ENCODE peak calls at places on chromosomes 13 and 19, in seven cellular contexts. E is effector memory CD4-positive, alpha-beta T cell; T is brain microvascular endothelial cell; L is CD8-positive, alpha-beta memory T cell; K is OCI-LY7; F is heart right ventricle; A is uterus. B is an unnamed sample. For H3K36me3, the result is how much of the 10 kb centered on the place peaks cover.

GRCh38 chr13:74128171-74128767 is 5.9 kb downstream of the KLF12 start:
- DNase-seq in E (no peak), T (peak), L (no peak), K (no peak), F (no peak), A (no peak), B (peak)

GRCh38 chr19:48965806-48966540 is 864 bp downstream of the FTL start:
- DNase-seq in E (peak), T (peak), L (peak), K (peak), F (peak), A (peak), B (peak)

GRCh38 chr19:33429891-33430673 is 56.6 kb downstream of the CEBPG start:
- DNase-seq in E (peak), T (no peak), L (peak), K (no peak), F (no peak), A (no peak), B (no peak)

GRCh38 chr19:2259331-2259730 is 3.1 kb upstream of the JSRP1 start:
- DNase-seq in E (no peak), T (no peak), L (no peak), K (no peak), F (no peak), A (no peak), B (no peak)

GRCh38 chr13:48621056-48621455 is 32.7 kb upstream of the CYSLTR2 start:
- DNase-seq in E (no peak), T (no peak), L (no peak), K (no peak), F (no peak), A (no peak), B (no peak)

GRCh38 chr19:18428173-18428836 is 9.1 kb downstream of the SSBP4 start:
- DNase-seq in E (no peak), T (no peak), L (no peak), K (no peak), F (no peak), A (no peak), B (no peak)

GRCh38 chr19:5090780-5091575 is 122.1 kb downstream of the KDM4B start:
- DNase-seq in E (no peak), T (peak), L (no peak), K (no peak), F (peak), A (peak), B (no peak)

GRCh38 chr19:14073232-14073924 is 792 bp downstream of the MISP3 start:
- DNase-seq in E (peak), T (peak), L (peak), K (peak), F (peak), A (peak), B (peak)

GRCh38 chr13:37107868-37108267 is 2.4 kb upstream of the CSNK1A1L start:
- DNase-seq in E (no peak), T (no peak), L (no peak), K (no peak), F (no peak), A (no peak), B (no peak)

GRCh38 chr19:55579766-55580621 is 654 bp downstream of the ZNF579 start:
- DNase-seq in E (no peak), T (no peak), L (no peak), K (peak), F (peak), A (no peak), B (peak)

GRCh38 chr19:43594710-43595604 is 977 bp downstream of the IRGQ start:
- DNase-seq in E (peak), T (peak), L (peak), K (peak), F (no peak), A (no peak), B (peak)

GRCh38 chr19:28553005-28553404 is 659.9 kb downstream of the UQCRFS1 start:
- DNase-seq in E (no peak), T (no peak), L (no peak), K (no peak), F (no peak), A (no peak), B (no peak)

GRCh38 chr19:48933382-48933932 is at the start of gene DHDH:
- DNase-seq in E (peak), T (peak), L (peak), K (peak), F (peak), A (peak), B (peak)

GRCh38 chr19:31139871-31140505 is 209.2 kb downstream of the TSHZ3 start:
- DNase-seq in E (no peak), T (peak), L (no peak), K (no peak), F (no peak), A (no peak), B (peak)

GRCh38 chr19:2982983-2983350 is 5.6 kb downstream of the TLE6 start:
- DNase-seq in E (no peak), T (no peak), L (no peak), K (no peak), F (peak), A (peak), B (peak)

GRCh38 chr13:104847863-104848262 is 1687.6 kb downstream of the EFNB2 start:
- DNase-seq in E (no peak), T (no peak), L (no peak), K (no peak), F (no peak), A (no peak), B (no peak)

GRCh38 chr19:29843180-29844051 is 31.6 kb downstream of the CCNE1 start:
- DNase-seq in E (peak), T (peak), L (no peak), K (no peak), F (peak), A (no peak), B (no peak)

GRCh38 chr13:68708336-68708908 is 1399.2 kb upstream of the ATXN8OS start:
- DNase-seq in E (no peak), T (no peak), L (no peak), K (no peak), F (no peak), A (no peak), B (no peak)

GRCh38 chr13:49134305-49134704 is 85.8 kb upstream of the MLNR start:
- DNase-seq in E (no peak), T (no peak), L (no peak), K (no peak), F (no peak), A (no peak), B (no peak)

GRCh38 chr19:55069137-55069858 is 6.3 kb upstream of the RDH13 start:
- DNase-seq in E (no peak), T (no peak), L (no peak), K (no peak), F (peak), A (no peak), B (no peak)

GRCh38 chr13:50838031-50838430 is 5.5 kb downstream of the DLEU7 start:
- DNase-seq in E (no peak), T (no peak), L (no peak), K (no peak), F (no peak), A (no peak), B (no peak)

GRCh38 chr19:23957660-23958281 is 43.1 kb downstream of the ZNF726 start:
- DNase-seq in E (no peak), T (peak), L (no peak), K (no peak), F (no peak), A (no peak), B (peak)

GRCh38 chr13:86282450-86282849 is 483.2 kb upstream of the SLITRK6 start:
- DNase-seq in E (no peak), T (no peak), L (no peak), K (no peak), F (no peak), A (no peak), B (no peak)

GRCh38 chr19:1177322-1178114 is 3.5 kb upstream of the SBNO2 start:
- DNase-seq in E (no peak), T (peak), L (no peak), K (no peak), F (no peak), A (no peak), B (peak)

GRCh38 chr13:80036845-80037504 is 304.0 kb downstream of the SPRY2 start:
- DNase-seq in E (no peak), T (no peak), L (no peak), K (no peak), F (no peak), A (no peak), B (no peak)

GRCh38 chr19:58519087-58519354 is 589 bp downstream of the ZBTB45 start:
- DNase-seq in E (peak), T (peak), L (peak), K (peak), F (peak), A (peak), B (peak)

GRCh38 chr13:51626749-51627148 is 42.5 kb downstream of the WDFY2 start:
- DNase-seq in E (no peak), T (no peak), L (no peak), K (no peak), F (no peak), A (no peak), B (peak)

GRCh38 chr19:42433503-42434260 is 6.5 kb upstream of the LIPE start:
- DNase-seq in E (peak), T (peak), L (peak), K (peak), F (peak), A (peak), B (peak)

GRCh38 chr13:102191951-102192461 is 209.8 kb downstream of the FGF14 start:
- DNase-seq in E (no peak), T (peak), L (no peak), K (no peak), F (no peak), A (no peak), B (peak)

GRCh38 chr13:43154839-43155238 is 131.5 kb downstream of the DNAJC15 start:
- DNase-seq in E (no peak), T (no peak), L (no peak), K (no peak), F (no peak), A (no peak), B (no peak)

GRCh38 chr19:35790981-35791813 is 15.8 kb downstream of the ARHGAP33 start:
- DNase-seq in E (no peak), T (no peak), L (no peak), K (peak), F (no peak), A (no peak), B (no peak)

GRCh38 chr19:35767288-35768081 is 7.9 kb upstream of the ARHGAP33 start:
- DNase-seq in E (no peak), T (no peak), L (no peak), K (no peak), F (no peak), A (no peak), B (no peak)

GRCh38 chr13:71290963-71291937 is 575.8 kb downstream of the DACH1 start:
- DNase-seq in E (peak), T (peak), L (peak), K (peak), F (peak), A (peak), B (peak)

DNA sequence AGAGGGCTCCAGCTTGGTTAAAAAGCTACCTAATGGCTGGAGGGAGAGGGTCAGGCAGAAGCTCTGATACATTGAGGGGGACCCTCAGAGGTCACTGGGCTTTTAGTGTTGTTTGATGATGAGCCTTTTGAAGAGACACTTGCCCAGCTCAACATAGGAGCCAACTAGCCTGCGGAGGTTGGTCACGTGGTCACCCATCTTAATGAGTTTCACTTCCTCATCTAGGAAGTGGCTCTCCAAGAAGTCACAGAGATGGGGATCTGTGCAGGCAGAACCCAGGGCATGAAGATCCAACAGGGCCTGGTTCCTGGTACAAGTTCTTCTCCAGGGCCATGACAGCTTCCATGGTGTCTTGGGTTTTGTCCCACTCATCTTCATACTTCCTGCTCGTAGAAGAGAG is 33.4 kb downstream of the IPO5 start:
- DNase-seq in E (no peak), T (no peak), L (no peak), K (peak), F (no peak), A (no peak), B (no peak)
- H3K36me3 ChIP-seq in E (half or more), T (half or more), L (under half), K (half or more), F (half or more), A (under half), B (half or more)

GRCh38 chr19:45784096-45784495 is 1.8 kb upstream of the DMPK start:
- DNase-seq in E (no peak), T (no peak), L (no peak), K (no peak), F (no peak), A (no peak), B (no peak)

GRCh38 chr19:45786533-45786894 is 4.2 kb upstream of the DMPK start:
- DNase-seq in E (no peak), T (no peak), L (no peak), K (no peak), F (no peak), A (no peak), B (no peak)

GRCh38 chr19:45785781-45786532 is 3.7 kb upstream of the DMPK start:
- DNase-seq in E (no peak), T (no peak), L (no peak), K (no peak), F (no peak), A (no peak), B (no peak)

GRCh38 chr19:45782820-45783785 is 813 bp upstream of the DMPK start:
- DNase-seq in E (no peak), T (peak), L (no peak), K (no peak), F (peak), A (peak), B (peak)

GRCh38 chr19:45785097-45785496 is 2.8 kb upstream of the DMPK start:
- DNase-seq in E (no peak), T (no peak), L (no peak), K (no peak), F (no peak), A (no peak), B (no peak)
- H3K36me3 ChIP-seq in E (under half), T (half or more), L (under half), K (under half), F (half or more), A (under half), B (half or more)

GRCh38 chr19:47183579-47183978 is 47.4 kb downstream of the BBC3 start:
- DNase-seq in E (no peak), T (no peak), L (no peak), K (no peak), F (no peak), A (no peak), B (no peak)

GRCh38 chr19:47176071-47176626 is 45.5 kb downstream of the SAE1 start:
- DNase-seq in E (no peak), T (peak), L (no peak), K (no peak), F (no peak), A (no peak), B (no peak)

GRCh38 chr19:47176627-47177090 is 46.0 kb downstream of the SAE1 start:
- DNase-seq in E (no peak), T (peak), L (no peak), K (no peak), F (peak), A (peak), B (no peak)

DNA sequence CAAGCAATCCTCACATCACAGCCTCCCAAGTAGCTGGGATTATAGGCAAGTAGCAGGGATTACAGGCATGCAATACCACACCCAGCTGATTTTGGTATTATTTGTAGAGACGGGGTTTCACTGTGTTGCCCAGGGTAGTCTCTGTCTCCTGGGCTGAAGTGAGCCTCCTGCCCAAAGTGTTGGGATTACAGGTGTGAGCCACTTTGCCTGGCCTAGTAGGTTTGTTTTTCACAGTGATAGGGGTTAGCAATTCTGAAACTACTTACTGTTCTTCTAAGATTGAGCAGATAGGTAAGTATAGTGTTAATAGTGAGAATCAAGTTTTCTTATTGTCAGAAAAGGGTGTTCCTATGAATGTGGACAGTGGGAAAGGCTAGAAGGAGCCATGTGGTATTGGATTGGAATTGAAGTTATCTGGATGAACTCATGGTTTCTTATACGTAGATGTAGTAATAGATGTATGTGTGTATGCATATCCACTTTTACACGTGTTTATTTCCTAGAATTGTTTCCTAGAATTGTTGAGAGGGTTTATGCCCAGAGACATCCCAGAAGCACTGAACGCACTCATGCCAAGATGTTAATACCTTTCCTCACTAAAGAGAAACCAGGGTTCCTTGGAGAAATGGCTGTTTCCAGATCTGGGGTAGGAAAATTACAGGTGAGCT is 49.1 kb downstream of the SAE1 start:
- DNase-seq in E (no peak), T (no peak), L (no peak), K (no peak), F (no peak), A (no peak), B (no peak)
- H3K36me3 ChIP-seq in E (under half), T (under half), L (under half), K (half or more), F (under half), A (under half), B (half or more)

DNA sequence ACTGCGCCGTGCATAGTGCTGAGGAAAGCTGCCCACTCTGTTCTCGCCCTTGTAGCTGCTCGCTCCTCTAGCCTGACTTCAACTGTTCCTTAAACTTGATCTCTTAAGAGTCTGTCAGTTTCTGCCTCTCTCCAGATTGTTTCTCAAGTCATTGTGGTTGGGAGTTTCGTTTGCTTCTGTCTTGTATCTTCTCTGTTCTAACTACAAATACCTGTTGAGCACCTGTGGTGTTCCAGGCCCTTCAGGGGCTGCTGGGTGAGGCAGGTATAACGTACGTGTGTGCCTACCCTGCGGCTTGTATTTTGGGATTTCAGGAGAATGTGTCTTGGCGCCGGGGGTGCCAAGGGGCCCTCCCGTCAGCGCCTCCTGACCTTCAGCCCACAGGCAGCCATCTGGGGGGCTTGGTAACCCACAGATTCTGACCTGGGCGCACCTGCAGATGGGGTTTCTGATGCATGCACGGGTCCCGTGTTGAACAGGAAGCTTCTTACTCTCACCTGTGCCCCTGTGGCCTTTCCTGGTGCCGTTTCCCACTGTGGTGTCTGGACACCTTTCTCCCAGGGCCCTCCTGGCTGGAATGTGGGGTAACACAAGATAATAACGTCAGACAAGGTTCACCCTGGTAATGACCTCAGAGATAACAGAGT is 17.2 kb upstream of the DCUN1D2 start:
- DNase-seq in E (no peak), T (no peak), L (no peak), K (no peak), F (no peak), A (no peak), B (no peak)
- H3K36me3 ChIP-seq in E (under half), T (under half), L (under half), K (under half), F (half or more), A (under half), B (half or more)

GRCh38 chr13:23357349-23357748 is 76.2 kb downstream of the SACS start:
- DNase-seq in E (no peak), T (peak), L (no peak), K (no peak), F (no peak), A (no peak), B (no peak)

GRCh38 chr13:23354520-23354919 is 79.0 kb downstream of the SACS start:
- DNase-seq in E (no peak), T (no peak), L (no peak), K (no peak), F (no peak), A (no peak), B (no peak)

GRCh38 chr13:23365652-23366051 is 67.8 kb downstream of the SACS start:
- DNase-seq in E (no peak), T (no peak), L (no peak), K (no peak), F (no peak), A (no peak), B (no peak)

GRCh38 chr13:23356368-23356767 is 77.1 kb downstream of the SACS start:
- DNase-seq in E (no peak), T (no peak), L (no peak), K (no peak), F (no peak), A (no peak), B (no peak)

DNA sequence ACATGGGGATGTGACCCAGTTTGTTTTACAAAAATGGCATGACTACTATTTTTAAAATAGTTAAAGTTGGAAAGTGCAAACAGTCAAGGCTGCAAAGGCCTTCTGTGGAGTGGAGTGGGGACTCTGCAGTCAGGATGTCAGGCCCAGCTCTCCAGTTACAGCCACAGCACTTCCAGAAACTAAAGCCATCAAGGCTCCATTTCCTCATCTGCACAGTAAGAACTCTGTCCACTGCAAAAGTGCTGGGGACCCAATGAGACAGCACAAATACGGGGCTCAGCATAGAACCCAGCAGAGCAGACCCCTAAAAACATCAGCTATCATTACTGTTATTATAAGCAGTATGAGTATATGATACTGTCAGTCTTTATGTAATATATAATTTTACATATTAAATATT is 73.6 kb downstream of the SACS start:
- DNase-seq in E (no peak), T (no peak), L (no peak), K (no peak), F (no peak), A (no peak), B (no peak)
- H3K36me3 ChIP-seq in E (under half), T (half or more), L (under half), K (under half), F (half or more), A (under half), B (half or more)

B was measured in MG63.